ENCODE peak calls at places on chromosomes 16 and 17, in nine cellular contexts. W, H, A, P, S, G, J, R and V are unnamed samples.

GRCh38 chr17:62780951-62781350 is 27.2 kb downstream of the MARCHF10 start:
- DNase-seq in A (no peak), G (no peak), P (no peak), J (no peak), H (no peak), W (no peak), R (no peak), S (no peak), V (no peak)

GRCh38 chr16:76446251-76446650 is 169.1 kb downstream of the CNTNAP4 start:
- DNase-seq in W (no peak), J (no peak), R (no peak), A (no peak), P (no peak), H (no peak), S (no peak), G (no peak), V (no peak)

GRCh38 chr17:29038511-29039300 is 4.2 kb upstream of the PIPOX start:
- DNase-seq in G (no peak), R (no peak), S (no peak), H (no peak), A (no peak), J (no peak), W (no peak), P (no peak), V (no peak)

GRCh38 chr17:20116683-20117309 is 107.6 kb downstream of the SPECC1 start:
- DNase-seq in P (peak), S (no peak), W (no peak), G (peak), R (peak), J (peak), H (no peak), A (peak), V (peak)

GRCh38 chr16:35746963-35747657 is 2287.7 kb downstream of the TP53TG3F start:
- DNase-seq in J (no peak), R (no peak), S (no peak), H (no peak), A (no peak), W (no peak), P (no peak), G (no peak), V (no peak)

GRCh38 chr17:82594571-82594970 is 53.7 kb downstream of the WDR45B start:
- DNase-seq in P (no peak), G (no peak), H (no peak), A (no peak), J (no peak), S (no peak), R (no peak), W (no peak), V (no peak)

GRCh38 chr17:19250421-19251141 is 13.4 kb downstream of the EPN2 start:
- DNase-seq in R (no peak), G (no peak), W (no peak), H (no peak), A (no peak), S (no peak), J (no peak), P (no peak), V (no peak)

GRCh38 chr17:39139137-39139516 is 12.3 kb downstream of the PLXDC1 start:
- DNase-seq in A (no peak), P (no peak), S (no peak), R (peak), H (no peak), W (no peak), J (no peak), G (no peak), V (no peak)

GRCh38 chr17:4711671-4712111 is 1.3 kb downstream of the ARRB2 start:
- DNase-seq in R (no peak), P (peak), G (no peak), S (no peak), H (no peak), W (no peak), A (no peak), J (no peak), V (peak)

GRCh38 chr16:12758670-12759558 is 44.8 kb downstream of the CPPED1 start:
- DNase-seq in W (no peak), J (no peak), H (no peak), S (no peak), A (peak), R (no peak), P (peak), G (no peak), V (no peak)

GRCh38 chr16:72884037-72884436 is 163.9 kb downstream of the ZFHX3 start:
- DNase-seq in P (no peak), G (no peak), W (no peak), H (no peak), S (no peak), A (no peak), R (peak), J (no peak), V (no peak)

GRCh38 chr16:58329147-58329546 is 34.3 kb upstream of the PRSS54 start:
- DNase-seq in P (no peak), H (no peak), W (no peak), G (no peak), J (no peak), R (peak), S (no peak), A (no peak), V (no peak)

GRCh38 chr17:31565652-31566051 is 174.2 kb downstream of the RAB11FIP4 start:
- DNase-seq in W (no peak), H (no peak), S (no peak), A (no peak), J (no peak), P (no peak), R (no peak), G (no peak), V (no peak)

GRCh38 chr17:77225246-77225645 is 84.5 kb downstream of the SEC14L1 start:
- DNase-seq in R (no peak), W (no peak), A (no peak), P (no peak), G (no peak), J (no peak), H (no peak), S (no peak), V (no peak)
- H3K27ac ChIP-seq in R (no peak), W (no peak), A (no peak), P (no peak), G (no peak), J (no peak), H (no peak), S (no peak), V (no peak)

GRCh38 chr17:78412403-78412802 is 34.0 kb downstream of the PGS1 start:
- DNase-seq in P (no peak), S (no peak), J (no peak), R (peak), W (no peak), G (no peak), H (peak), A (no peak), V (no peak)

GRCh38 chr17:78415821-78416301 is 37.4 kb downstream of the PGS1 start:
- DNase-seq in P (no peak), W (no peak), R (no peak), G (no peak), A (no peak), S (no peak), J (no peak), H (peak), V (no peak)

GRCh38 chr17:78416311-78416711 is 37.9 kb downstream of the PGS1 start:
- DNase-seq in A (no peak), H (no peak), S (no peak), G (no peak), R (peak), P (no peak), W (no peak), J (no peak), V (peak)

GRCh38 chr17:78416791-78417530 is 38.5 kb downstream of the PGS1 start:
- DNase-seq in A (no peak), P (no peak), R (no peak), H (no peak), S (no peak), J (no peak), W (no peak), G (no peak), V (peak)

GRCh38 chr17:78414178-78415162 is 36.0 kb downstream of the PGS1 start:
- DNase-seq in S (no peak), R (no peak), H (no peak), A (no peak), J (no peak), W (no peak), G (no peak), P (no peak), V (no peak)
- H3K27ac ChIP-seq in S (no peak), R (no peak), H (peak), A (no peak), J (no peak), W (no peak), G (no peak), P (no peak), V (peak)

GRCh38 chr16:8646271-8646670 is 24.8 kb downstream of the METTL22 start:
- DNase-seq in J (no peak), H (no peak), W (no peak), P (no peak), S (no peak), A (no peak), R (no peak), G (no peak), V (no peak)

GRCh38 chr16:8647721-8648318 is 26.3 kb downstream of the METTL22 start:
- DNase-seq in P (no peak), J (no peak), A (no peak), R (no peak), H (no peak), G (no peak), W (no peak), S (no peak), V (no peak)

GRCh38 chr16:8648867-8649266 is 25.6 kb upstream of the ABAT start:
- DNase-seq in G (no peak), P (no peak), S (no peak), W (no peak), R (no peak), J (no peak), H (no peak), A (no peak), V (no peak)

GRCh38 chr16:8645831-8646230 is 24.3 kb downstream of the METTL22 start:
- DNase-seq in P (no peak), W (no peak), S (no peak), G (no peak), R (no peak), A (no peak), H (no peak), J (no peak), V (no peak)

DNA sequence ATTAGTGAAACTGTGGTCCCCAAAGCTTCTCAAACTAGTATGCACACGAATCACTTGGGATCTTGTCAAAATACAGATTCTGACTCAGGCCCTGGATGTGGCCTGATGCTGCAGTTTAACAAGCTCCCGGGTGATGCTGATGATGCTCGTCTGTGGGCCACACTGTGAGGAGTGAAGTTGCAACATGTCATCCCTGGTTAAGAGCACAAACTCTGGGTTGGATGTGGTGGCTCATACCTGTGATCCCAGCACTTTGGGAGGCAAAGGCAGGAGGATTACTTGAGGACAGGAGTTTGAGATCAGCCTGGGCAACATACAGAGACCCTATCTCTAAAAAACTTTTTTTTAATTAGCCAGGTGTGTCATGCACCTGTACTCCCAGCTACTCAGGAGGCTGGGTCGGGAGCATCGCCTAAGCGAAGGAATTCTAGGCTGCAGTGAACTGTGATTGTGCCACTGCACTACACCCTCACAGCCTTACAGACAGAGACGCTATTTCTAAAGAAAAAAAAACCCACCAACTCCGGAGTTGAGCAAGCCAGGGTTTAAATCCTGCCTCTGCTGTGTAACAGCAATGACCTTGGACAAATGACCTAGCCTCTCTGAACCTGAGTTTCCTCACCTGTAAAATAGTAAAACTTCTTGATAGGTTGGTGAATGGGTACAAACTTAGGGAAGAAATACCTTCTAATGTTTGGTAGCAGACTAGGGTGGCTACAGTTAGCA is 24.4 kb upstream of the ABAT start:
- DNase-seq in G (no peak), A (no peak), H (no peak), W (no peak), R (no peak), S (no peak), P (no peak), J (no peak), V (no peak)
- H3K27ac ChIP-seq in G (no peak), A (no peak), H (no peak), W (no peak), R (no peak), S (no peak), P (no peak), J (no peak), V (no peak)

GRCh38 chr16:27463741-27464662 is 62.0 kb downstream of the IL21R start:
- DNase-seq in G (no peak), W (no peak), H (no peak), P (no peak), S (no peak), J (no peak), R (no peak), A (no peak), V (no peak)
- H3K27ac ChIP-seq in G (no peak), W (no peak), H (no peak), P (no peak), S (no peak), J (no peak), R (no peak), A (no peak), V (no peak)

DNA sequence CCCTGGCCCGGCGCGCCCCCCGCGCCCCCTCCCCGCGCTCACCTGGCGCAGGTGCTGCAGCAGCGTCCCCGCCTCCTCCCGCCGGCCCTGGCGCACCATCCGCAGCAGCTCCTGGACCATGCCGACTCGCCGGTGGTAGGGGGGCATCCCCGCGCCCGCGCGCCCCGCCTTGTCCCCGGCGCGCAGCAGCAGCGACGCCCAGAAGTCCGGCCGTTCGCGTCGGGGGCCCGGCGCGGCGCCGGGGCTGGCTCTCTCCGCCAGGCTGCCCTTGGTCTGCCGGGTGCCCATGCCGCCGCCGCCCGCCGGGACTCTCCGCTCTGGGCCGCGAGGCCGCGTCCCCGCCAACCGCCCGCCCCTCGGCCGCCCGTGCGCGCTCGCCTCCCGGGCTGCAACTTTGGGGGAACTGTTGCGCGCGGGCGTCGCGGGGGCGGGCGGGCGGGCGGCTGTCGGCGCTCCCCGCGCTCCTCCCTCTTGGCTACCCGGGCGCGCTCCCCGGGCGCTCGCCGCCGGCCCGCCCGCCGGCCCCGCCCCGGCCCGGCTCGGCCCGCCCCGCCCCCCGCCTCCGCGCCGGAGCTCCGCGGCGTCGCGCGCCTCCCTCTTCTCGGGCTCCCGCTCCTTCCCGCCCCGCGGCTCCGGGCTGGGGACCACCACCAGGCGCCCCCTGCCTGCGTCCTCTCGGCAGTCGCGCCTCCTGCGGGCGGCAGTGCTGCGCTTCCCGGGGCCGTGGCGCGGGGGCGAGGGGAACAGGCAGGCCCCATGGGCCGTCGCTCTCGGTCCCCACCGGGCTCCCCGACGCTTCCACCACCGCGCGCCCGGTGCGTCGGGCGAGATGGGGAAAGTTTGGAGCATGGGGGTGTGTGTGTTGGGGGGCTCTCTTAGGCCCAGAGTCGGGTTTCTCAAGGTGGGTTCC is at the start of gene LRRC75A:
- DNase-seq in J (no peak), A (peak), S (no peak), H (no peak), R (no peak), G (peak), W (no peak), P (no peak), V (peak)
- H3K27ac ChIP-seq in J (peak), A (no peak), S (no peak), H (no peak), R (no peak), G (peak), W (no peak), P (no peak), V (peak)

GRCh38 chr16:10817963-10818941 is at the start of gene TVP23A:
- DNase-seq in J (no peak), H (no peak), R (no peak), P (no peak), G (peak), S (no peak), A (peak), W (no peak), V (no peak)
- H3K27ac ChIP-seq in J (no peak), H (no peak), R (no peak), P (no peak), G (peak), S (no peak), A (no peak), W (no peak), V (no peak)

GRCh38 chr17:72975509-72975908 is 117.0 kb downstream of the SLC39A11 start:
- DNase-seq in R (no peak), A (no peak), G (no peak), P (no peak), H (no peak), S (no peak), W (no peak), J (no peak), V (no peak)

GRCh38 chr17:72978593-72979218 is 113.8 kb downstream of the SLC39A11 start:
- DNase-seq in G (no peak), W (no peak), S (no peak), J (no peak), A (no peak), P (no peak), H (no peak), R (no peak), V (no peak)

GRCh38 chr17:72976971-72977767 is 115.3 kb downstream of the SLC39A11 start:
- DNase-seq in R (peak), J (peak), G (peak), W (no peak), H (peak), A (no peak), P (no peak), S (no peak), V (no peak)

GRCh38 chr17:72974605-72975232 is 117.8 kb downstream of the SLC39A11 start:
- DNase-seq in G (no peak), H (no peak), J (no peak), S (no peak), A (no peak), W (peak), R (peak), P (no peak), V (no peak)

GRCh38 chr17:72977768-72978417 is 114.6 kb downstream of the SLC39A11 start:
- DNase-seq in G (no peak), J (peak), R (peak), W (no peak), P (no peak), A (no peak), H (no peak), S (no peak), V (no peak)
- H3K27ac ChIP-seq in G (no peak), J (peak), R (peak), W (peak), P (no peak), A (no peak), H (no peak), S (peak), V (no peak)

DNA sequence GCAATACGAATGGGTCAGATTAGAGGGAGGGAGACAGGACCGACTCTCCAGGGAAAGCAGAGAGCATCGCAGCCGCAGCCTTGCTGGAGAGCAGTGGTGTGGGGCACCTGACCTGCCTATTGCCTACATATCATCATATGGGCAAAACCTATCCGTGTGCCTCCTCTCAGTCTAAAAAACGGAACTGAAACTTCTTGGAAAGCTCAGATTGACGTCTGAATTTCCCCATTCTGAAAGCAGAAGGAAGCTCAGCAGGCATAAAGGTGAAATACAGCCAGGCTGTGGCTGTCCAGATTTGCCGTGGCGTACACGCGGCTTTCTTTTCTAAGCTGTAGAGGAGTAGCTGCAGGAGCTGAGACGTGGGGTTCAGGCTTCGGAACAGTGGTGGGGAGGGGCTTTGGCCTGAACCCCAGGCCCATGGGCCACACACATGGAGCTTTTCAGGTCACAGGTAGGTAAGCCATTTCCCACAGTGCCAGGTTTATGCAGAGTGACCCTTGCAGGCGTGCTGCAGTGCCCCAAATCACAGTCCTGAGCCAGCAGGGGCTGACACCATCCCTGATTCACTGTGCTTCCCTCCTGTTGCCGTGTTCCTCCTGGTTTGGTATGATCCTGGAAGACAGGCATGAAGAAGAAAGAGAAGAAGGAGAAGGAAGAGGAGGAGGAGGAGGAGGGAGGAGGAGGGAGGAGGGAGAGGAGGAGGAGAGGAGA is 41.6 kb upstream of the TNRC6C start:
- DNase-seq in A (no peak), H (no peak), G (no peak), J (no peak), S (no peak), W (no peak), R (no peak), P (peak), V (no peak)
- H3K27ac ChIP-seq in A (no peak), H (no peak), G (no peak), J (no peak), S (no peak), W (no peak), R (no peak), P (no peak), V (no peak)